ENCODE peak calls at places on chromosomes 4 and X, in nine cellular contexts. Z, W, K, T, J, Y, S, G and E are unnamed samples.

GRCh38 chrX:149851864-149852263 is 29.1 kb upstream of the MAGEA8 start:
- DNase-seq in G (no peak), J (no peak), T (no peak), Z (no peak), K (no peak), Y (no peak), S (no peak), W (no peak), E (no peak)

GRCh38 chr4:22369901-22370562 is 145.8 kb downstream of the ADGRA3 start:
- DNase-seq in Z (no peak), Y (no peak), W (no peak), J (no peak), K (no peak), G (no peak), S (peak), T (no peak), E (no peak)

GRCh38 chrX:16185725-16186136 is 18.4 kb downstream of the MAGEB17 start:
- DNase-seq in G (peak), Y (no peak), T (peak), K (peak), S (no peak), Z (no peak), J (peak), W (peak), E (peak)

GRCh38 chr4:86055898-86056297 is 304.0 kb downstream of the MAPK10 start:
- DNase-seq in G (no peak), Y (no peak), S (no peak), K (peak), T (peak), J (peak), Z (no peak), W (peak), E (peak)

GRCh38 chr4:76624271-76624681 is 189.2 kb downstream of the SHROOM3 start:
- DNase-seq in G (peak), S (no peak), Z (peak), Y (no peak), J (peak), W (peak), T (peak), K (peak), E (peak)

GRCh38 chrX:129654652-129655546 is at the start of gene APLN:
- DNase-seq in Z (peak), S (peak), Y (no peak), T (peak), J (no peak), W (peak), G (peak), K (peak), E (peak)

GRCh38 chrX:73289039-73289438 is 74.4 kb upstream of the NAP1L2 start:
- DNase-seq in T (peak), W (no peak), Z (no peak), Y (no peak), K (no peak), G (peak), J (peak), S (no peak), E (no peak)

GRCh38 chr4:11650801-11651596 is 222.3 kb upstream of the HS3ST1 start:
- DNase-seq in G (no peak), T (no peak), Y (no peak), Z (no peak), W (no peak), J (peak), S (no peak), K (peak), E (no peak)

GRCh38 chr4:139246166-139246565 is 33.9 kb downstream of the MGARP start:
- DNase-seq in S (no peak), K (no peak), W (no peak), Z (no peak), Y (no peak), G (no peak), T (no peak), J (no peak), E (no peak)

GRCh38 chr4:119942806-119943205 is 123.8 kb downstream of the MAD2L1 start:
- DNase-seq in G (no peak), J (no peak), Z (no peak), W (no peak), T (no peak), K (no peak), S (no peak), Y (no peak), E (peak)

GRCh38 chr4:78370625-78371372 is 180.8 kb upstream of the ANXA3 start:
- DNase-seq in S (no peak), Y (no peak), G (no peak), K (peak), Z (no peak), W (peak), T (peak), J (no peak), E (no peak)

GRCh38 chrX:31420711-31421151 is 348.9 kb upstream of the FTHL17 start:
- DNase-seq in J (no peak), Z (no peak), W (peak), Y (no peak), T (peak), G (no peak), S (no peak), K (no peak), E (peak)

GRCh38 chrX:13659057-13659456 is 6.1 kb downstream of the TCEANC start:
- DNase-seq in G (no peak), Z (no peak), T (no peak), S (no peak), Y (no peak), K (peak), W (peak), J (peak), E (peak)

GRCh38 chrX:40570346-40571093 is 10.2 kb upstream of the ATP6AP2 start:
- DNase-seq in T (peak), W (no peak), J (no peak), Z (no peak), G (peak), S (no peak), K (no peak), Y (no peak), E (no peak)

GRCh38 chr4:165464338-165464737 is 85.5 kb downstream of the CPE start:
- DNase-seq in W (no peak), S (no peak), J (no peak), T (no peak), Z (no peak), K (no peak), Y (no peak), G (no peak), E (no peak)

GRCh38 chr4:1414831-1415680 is 8.8 kb upstream of the NKX1-1 start:
- DNase-seq in Y (no peak), Z (no peak), T (no peak), G (peak), S (peak), J (no peak), K (no peak), W (no peak), E (no peak)

GRCh38 chr4:113976937-113977855 is 2.3 kb downstream of the ARSJ start:
- DNase-seq in W (peak), K (no peak), G (no peak), Z (no peak), J (no peak), S (no peak), Y (no peak), T (no peak), E (peak)

GRCh38 chr4:140099993-140100392 is 54.0 kb downstream of the MAML3 start:
- DNase-seq in T (no peak), W (no peak), Z (peak), Y (no peak), G (peak), J (peak), K (peak), S (no peak), E (no peak)

GRCh38 chrX:148466292-148466691 is 34.1 kb upstream of the AFF2 start:
- DNase-seq in S (no peak), Z (no peak), Y (no peak), K (no peak), G (no peak), W (peak), T (no peak), J (no peak), E (no peak)

GRCh38 chr4:88599298-88599697 is 7.0 kb downstream of the HERC3 start:
- DNase-seq in T (no peak), Y (no peak), G (no peak), W (peak), K (peak), S (no peak), J (peak), Z (no peak), E (peak)

GRCh38 chr4:28369504-28369903 is 1508.9 kb downstream of the STIM2 start:
- DNase-seq in W (peak), G (no peak), Z (no peak), T (no peak), K (no peak), Y (no peak), J (no peak), S (no peak), E (no peak)

GRCh38 chr4:14345356-14345775 is 656.9 kb upstream of the CPEB2 start:
- DNase-seq in G (no peak), S (no peak), K (peak), T (no peak), J (no peak), W (peak), Z (no peak), Y (no peak), E (peak)

GRCh38 chrX:40003982-40004535 is 93.7 kb downstream of the BCOR start:
- DNase-seq in Y (no peak), S (no peak), T (no peak), G (peak), Z (no peak), K (no peak), W (no peak), J (no peak), E (no peak)

GRCh38 chr4:117971406-117971805 is 62.9 kb upstream of the NDST3 start:
- DNase-seq in Y (no peak), J (no peak), Z (no peak), K (no peak), S (no peak), G (no peak), T (no peak), W (no peak), E (peak)

GRCh38 chr4:166165829-166166420 is 292.9 kb downstream of the TLL1 start:
- DNase-seq in S (no peak), Y (no peak), K (peak), W (peak), Z (no peak), T (peak), J (peak), G (no peak), E (peak)

GRCh38 chrX:150569155-150569477 is 695 bp downstream of the MTM1 start:
- DNase-seq in G (no peak), K (peak), J (no peak), Z (no peak), T (no peak), Y (no peak), S (peak), W (peak), E (no peak)

GRCh38 chr4:16264798-16265197 is 38.5 kb upstream of the TAPT1 start:
- DNase-seq in Y (no peak), J (peak), K (peak), G (no peak), W (peak), S (no peak), T (peak), Z (no peak), E (peak)

GRCh38 chrX:23292979-23293651 is 41.5 kb upstream of the PTCHD1 start:
- DNase-seq in J (no peak), W (no peak), Z (peak), T (no peak), G (no peak), Y (no peak), S (no peak), K (peak), E (no peak)

GRCh38 chr4:91116861-91117260 is 989.7 kb downstream of the CCSER1 start:
- DNase-seq in G (no peak), W (peak), K (peak), Y (no peak), J (peak), T (peak), Z (no peak), S (no peak), E (peak)

GRCh38 chr4:61580721-61581377 is 380.7 kb downstream of the ADGRL3 start:
- DNase-seq in Y (no peak), T (no peak), J (no peak), Z (no peak), S (no peak), W (peak), K (peak), G (no peak), E (no peak)

GRCh38 chr4:168484626-168485025 is 4.3 kb upstream of the DDX60L start:
- DNase-seq in Z (no peak), W (peak), S (no peak), T (no peak), K (peak), G (no peak), Y (no peak), J (no peak), E (peak)
- H3K27ac ChIP-seq in Z (no peak), W (peak), S (no peak), T (no peak), K (peak), G (no peak), Y (no peak), J (peak), E (no peak)

GRCh38 chr4:48109413-48110263 is 24.4 kb downstream of the TXK start:
- DNase-seq in K (peak), G (peak), J (peak), S (no peak), Y (no peak), T (peak), W (peak), Z (no peak), E (peak)

GRCh38 chr4:48110452-48110978 is 23.5 kb downstream of the TXK start:
- DNase-seq in Y (no peak), K (no peak), J (no peak), W (no peak), Z (no peak), S (no peak), G (no peak), T (no peak), E (no peak)

GRCh38 chr4:48105230-48105629 is 28.8 kb downstream of the TXK start:
- DNase-seq in T (no peak), Y (no peak), S (no peak), Z (no peak), J (no peak), K (no peak), W (no peak), G (no peak), E (no peak)

GRCh38 chr4:48112017-48112667 is 21.9 kb downstream of the TXK start:
- DNase-seq in W (peak), S (no peak), K (peak), G (peak), J (no peak), T (peak), Z (no peak), Y (no peak), E (no peak)

DNA sequence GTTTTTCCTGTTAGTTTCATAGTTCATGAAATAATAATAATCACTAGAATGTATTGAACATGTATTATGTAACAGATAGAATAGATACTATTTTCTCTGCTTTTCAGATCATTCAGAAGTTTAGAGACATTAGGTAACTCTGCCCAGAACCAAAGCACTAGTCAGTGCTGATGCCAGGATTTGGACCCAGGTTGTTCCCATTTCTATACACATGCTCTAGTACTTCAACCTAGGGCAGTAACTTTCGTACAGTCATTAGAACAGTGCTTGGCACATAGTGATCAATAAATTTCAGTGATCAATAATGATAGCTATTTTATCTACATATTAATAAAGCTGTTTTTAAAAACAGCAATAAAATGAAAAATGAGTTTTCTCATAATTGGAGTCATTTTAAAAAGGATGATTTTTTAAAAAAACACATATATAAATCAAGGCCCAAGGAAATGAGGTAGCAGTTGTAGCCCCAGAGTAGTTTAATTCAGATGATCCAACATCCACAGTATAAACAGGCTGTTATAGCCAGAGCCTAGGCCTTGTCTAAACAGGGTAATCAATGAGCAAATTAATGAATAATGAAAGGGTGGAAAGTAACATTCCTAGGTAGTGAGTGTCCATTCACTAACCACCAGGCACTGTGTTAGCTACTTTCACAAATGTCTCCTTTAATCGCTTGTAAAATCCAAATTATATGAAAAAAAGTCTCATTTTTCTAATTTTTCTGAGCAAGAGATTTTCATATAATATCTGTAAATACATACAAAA is 25.6 kb downstream of the TXK start:
- DNase-seq in S (no peak), J (no peak), T (no peak), K (no peak), Y (no peak), W (no peak), Z (no peak), G (no peak), E (peak)
- H3K27ac ChIP-seq in S (no peak), J (no peak), T (no peak), K (no peak), Y (no peak), W (no peak), Z (no peak), G (no peak), E (no peak)

DNA sequence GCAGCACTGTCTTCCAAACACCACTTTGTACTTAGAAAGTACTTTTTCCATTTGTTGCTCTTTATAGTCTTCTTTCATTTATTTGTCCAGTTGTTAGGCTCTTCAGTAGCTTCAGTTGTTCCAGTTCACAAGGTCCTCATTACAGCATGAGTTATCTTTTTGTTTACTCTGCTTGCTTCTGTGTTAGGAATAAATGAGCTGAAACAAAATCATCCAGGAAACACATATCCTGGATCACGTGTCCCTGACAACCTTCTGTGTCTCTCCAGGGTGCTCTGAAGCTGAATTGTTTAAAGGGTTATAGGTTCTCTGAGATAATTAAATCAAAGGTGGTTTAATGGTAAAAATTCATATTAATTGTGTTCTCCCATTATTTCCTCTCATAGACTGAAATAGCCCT is 19.9 kb upstream of the KLHL8 start:
- DNase-seq in Y (no peak), J (peak), W (no peak), T (no peak), G (no peak), K (peak), S (no peak), Z (no peak), E (peak)
- H3K27ac ChIP-seq in Y (no peak), J (peak), W (no peak), T (no peak), G (no peak), K (peak), S (no peak), Z (no peak), E (peak)

DNA sequence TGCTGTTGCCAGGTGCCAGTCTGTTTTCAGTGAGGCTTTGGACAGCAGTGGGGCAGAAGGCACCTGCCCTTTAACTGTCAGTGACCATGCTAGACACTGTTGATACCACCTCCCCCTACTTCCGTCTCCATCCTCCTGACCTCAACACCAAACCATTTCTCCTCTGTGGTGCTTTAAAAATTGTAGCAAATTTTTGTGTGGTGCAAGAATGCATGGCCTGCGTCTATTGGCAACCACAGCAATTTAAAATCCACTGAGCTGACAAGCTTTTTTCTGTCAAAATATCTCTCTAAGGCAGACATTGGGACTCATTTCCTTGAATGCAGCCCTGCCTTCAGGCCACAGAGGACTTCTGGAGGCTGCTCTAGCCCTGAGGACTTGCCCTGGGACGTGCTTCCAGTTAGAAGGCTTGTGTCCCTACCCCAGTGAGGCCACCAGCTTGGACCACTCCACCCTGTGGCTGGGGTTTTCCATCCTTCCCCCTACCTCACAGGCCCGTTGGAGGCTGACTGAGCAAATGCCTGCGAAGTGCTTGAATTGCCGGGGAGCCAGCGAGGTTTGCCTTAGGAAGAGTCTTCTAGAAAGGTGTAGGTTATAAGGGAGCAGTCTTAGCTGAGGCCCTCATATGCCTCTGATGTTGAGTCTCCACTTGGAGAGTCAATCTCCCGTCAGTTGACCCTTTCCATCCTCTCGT is 6.9 kb downstream of the PRRG3 start:
- DNase-seq in G (no peak), S (no peak), T (no peak), Z (no peak), J (no peak), Y (no peak), W (no peak), K (no peak), E (no peak)
- H3K27ac ChIP-seq in G (no peak), S (no peak), T (no peak), Z (no peak), J (no peak), Y (no peak), W (no peak), K (no peak), E (no peak)

DNA sequence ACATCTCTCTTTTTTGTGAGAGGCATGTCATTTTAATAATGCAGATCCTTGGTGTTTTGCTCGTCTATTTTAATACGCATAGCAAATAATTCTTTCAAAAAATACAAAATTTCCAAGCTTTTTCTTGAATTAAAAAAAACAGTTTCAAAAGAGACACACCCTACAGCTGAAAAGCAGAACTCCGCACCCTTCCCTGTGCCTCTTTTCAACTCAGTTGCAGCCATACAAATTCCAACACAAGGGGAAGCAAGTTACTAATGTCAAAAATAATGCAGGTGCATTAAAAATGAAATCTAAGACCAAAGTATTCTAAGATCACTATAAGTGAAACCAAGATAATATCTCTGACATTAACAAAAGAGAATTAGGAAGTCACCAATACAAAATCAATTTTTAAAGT is 66.6 kb downstream of the NR3C2 start:
- DNase-seq in J (no peak), T (no peak), W (no peak), Z (no peak), G (no peak), K (no peak), Y (no peak), S (no peak), E (no peak)
- H3K27ac ChIP-seq in J (no peak), T (no peak), W (no peak), Z (no peak), G (no peak), K (no peak), Y (peak), S (peak), E (no peak)

GRCh38 chrX:19874391-19875050 is 12.9 kb downstream of the SH3KBP1 start:
- DNase-seq in J (no peak), K (no peak), T (no peak), Z (no peak), Y (no peak), S (no peak), W (no peak), G (no peak), E (no peak)
- H3K27ac ChIP-seq in J (no peak), K (peak), T (no peak), Z (no peak), Y (no peak), S (no peak), W (no peak), G (no peak), E (no peak)

DNA sequence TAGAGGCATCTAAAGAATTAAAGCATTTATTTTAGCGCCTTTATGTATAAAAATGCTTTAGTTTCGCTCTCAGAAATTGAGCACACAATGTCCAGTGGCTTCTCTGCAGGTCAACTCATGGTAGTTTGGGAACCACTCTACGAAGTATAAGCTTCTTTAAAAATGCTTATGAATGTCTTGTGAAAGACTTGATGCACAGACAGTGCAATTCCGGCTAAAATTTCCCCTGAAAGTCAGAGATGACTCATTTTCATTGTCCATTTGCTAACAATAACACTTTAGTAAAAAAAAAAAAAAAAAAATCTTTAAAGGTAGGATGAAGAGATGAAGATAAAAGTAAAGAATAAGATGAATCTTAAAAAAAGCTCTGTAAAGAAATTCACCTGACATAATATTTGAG is 117.2 kb downstream of the PDHA2 start:
- DNase-seq in Z (no peak), S (no peak), G (no peak), J (no peak), K (no peak), Y (no peak), T (no peak), W (peak), E (no peak)
- H3K27ac ChIP-seq in Z (no peak), S (no peak), G (no peak), J (no peak), K (no peak), Y (no peak), T (no peak), W (no peak), E (no peak)